ENCODE peak calls at places on chromosomes 6 and 20, in seven cellular contexts. D is psoas muscle, L is HFFc6, J is thoracic aorta, S is cardiac fibroblast, A is choroid plexus epithelial cell, X is HFF-Myc. F is an unnamed sample.

GRCh38 chr20:45890077-45890996 is 671 bp downstream of the NEURL2 start:
- DNase-seq in D (peak; percentile 90), L (peak; percentile 46), J (peak; percentile 63), S (peak; percentile 76), A (peak; percentile 91), X (no peak), F (peak; percentile 56)

GRCh38 chr6:1136415-1136774 is 175.5 kb upstream of the FOXQ1 start:
- DNase-seq in D (no peak), L (peak; percentile 72), J (no peak), S (no peak), A (peak; percentile 77), X (no peak), F (no peak)

GRCh38 chr6:25302156-25302555 is 23.0 kb downstream of the CARMIL1 start:
- DNase-seq in D (no peak), L (no peak), J (no peak), S (no peak), A (no peak), X (no peak), F (no peak)

GRCh38 chr6:169800116-169800667 is 48.8 kb downstream of the ERMARD start:
- DNase-seq in D (no peak), L (no peak), J (no peak), S (no peak), A (peak; percentile 27), X (no peak), F (no peak)

GRCh38 chr6:64224819-64225218 is 589.2 kb downstream of the PHF3 start:
- DNase-seq in D (peak; percentile 53), L (no peak), J (no peak), S (peak; percentile 74), A (peak; percentile 83), X (no peak), F (no peak)

GRCh38 chr20:12970372-12970821 is 38.4 kb upstream of the SPTLC3 start:
- DNase-seq in D (no peak), L (no peak), J (no peak), S (peak; percentile 71), A (peak; percentile 80), X (peak; percentile 5), F (no peak)

GRCh38 chr6:74479420-74479819 is 726.4 kb downstream of the COL12A1 start:
- DNase-seq in D (no peak), L (no peak), J (no peak), S (no peak), A (no peak), X (no peak), F (no peak)

GRCh38 chr20:21103582-21104465 is 2.3 kb downstream of the LINC00237 start:
- DNase-seq in D (no peak), L (no peak), J (no peak), S (no peak), A (no peak), X (no peak), F (no peak)

GRCh38 chr6:52104979-52105378 is 17.6 kb upstream of the PKHD1 start:
- DNase-seq in D (no peak), L (no peak), J (no peak), S (no peak), A (no peak), X (no peak), F (no peak)

GRCh38 chr6:68087399-68088133 is 547.5 kb upstream of the ADGRB3 start:
- DNase-seq in D (no peak), L (no peak), J (no peak), S (peak; percentile 68), A (peak; percentile 76), X (no peak), F (no peak)

GRCh38 chr6:112475083-112475482 is 128.0 kb downstream of the RFPL4B start:
- DNase-seq in D (no peak), L (peak; percentile 73), J (no peak), S (peak; percentile 80), A (peak; percentile 18), X (no peak), F (no peak)

GRCh38 chr6:35213824-35214756 is at the start of gene SCUBE3:
- DNase-seq in D (no peak), L (peak; percentile 19), J (no peak), S (peak; percentile 51), A (peak; percentile 44), X (no peak), F (no peak)

GRCh38 chr6:34205466-34205865 is 31.2 kb upstream of the HMGA1 start:
- DNase-seq in D (peak; percentile 5), L (no peak), J (no peak), S (peak; percentile 26), A (no peak), X (no peak), F (no peak)

GRCh38 chr6:158222066-158222465 is 53.9 kb downstream of the GTF2H5 start:
- DNase-seq in D (no peak), L (no peak), J (no peak), S (no peak), A (peak; percentile 31), X (no peak), F (no peak)

GRCh38 chr20:44916586-44916985 is 6.7 kb downstream of the PABPC1L start:
- DNase-seq in D (no peak), L (no peak), J (no peak), S (no peak), A (no peak), X (no peak), F (no peak)

GRCh38 chr20:56163806-56164205 is 84.7 kb upstream of the MC3R start:
- DNase-seq in D (no peak), L (no peak), J (no peak), S (no peak), A (no peak), X (no peak), F (no peak)

GRCh38 chr20:59153832-59154231 is 9.8 kb upstream of the ZNF831 start:
- DNase-seq in D (no peak), L (no peak), J (no peak), S (no peak), A (no peak), X (no peak), F (no peak)

GRCh38 chr20:60516442-60516841 is 558.2 kb downstream of the CDH26 start:
- DNase-seq in D (no peak), L (no peak), J (no peak), S (no peak), A (no peak), X (no peak), F (no peak)

DNA sequence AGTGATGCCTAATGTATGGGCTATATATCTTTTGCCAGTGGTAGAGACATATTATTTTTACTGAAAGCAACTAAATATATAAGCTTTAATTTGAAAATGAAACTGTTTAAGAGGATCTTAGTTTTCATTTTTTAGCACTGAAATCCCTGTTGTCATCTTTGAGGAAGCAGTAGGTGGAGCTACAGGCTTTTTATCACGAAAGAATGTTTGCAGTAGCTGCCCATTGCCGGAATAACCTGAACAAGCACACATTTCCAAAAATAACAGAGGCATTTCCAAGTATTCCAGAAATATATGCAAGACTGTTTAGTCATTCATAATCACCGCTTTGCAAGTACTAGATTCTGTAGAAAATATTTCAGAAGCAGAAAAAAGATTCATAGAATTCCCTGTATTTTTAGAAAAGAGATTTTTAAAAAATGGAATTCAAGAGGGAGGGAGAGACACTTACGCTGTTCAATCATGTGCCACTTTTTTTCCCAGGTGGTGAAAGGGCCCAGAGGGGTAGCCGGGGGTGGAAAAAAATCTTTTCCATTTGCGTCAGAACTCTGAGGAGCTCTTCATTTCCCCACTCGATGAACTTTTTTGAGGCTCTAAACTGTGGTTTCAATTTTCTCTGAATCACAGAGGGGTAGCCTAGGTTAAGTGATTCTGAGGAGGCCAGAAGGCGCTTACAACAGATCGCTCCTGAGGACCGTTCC is 142.5 kb upstream of the FERMT1 start:
- DNase-seq in D (no peak), L (peak; percentile 5), J (no peak), S (peak; percentile 91), A (peak; percentile 93), X (peak; percentile 36), F (no peak)
- TF ChIP-seq CTCF in D (peak; percentile 9), L (no peak), J (peak; percentile 26), S (peak; percentile 46), A (peak; percentile 71), X (peak; percentile 45), F (no peak)

GRCh38 chr6:160367798-160368547 is 19.8 kb downstream of the SLC22A3 start:
- DNase-seq in D (no peak), L (no peak), J (no peak), S (no peak), A (no peak), X (no peak), F (no peak)

GRCh38 chr6:160362556-160362955 is 14.4 kb downstream of the SLC22A3 start:
- DNase-seq in D (no peak), L (no peak), J (no peak), S (no peak), A (no peak), X (no peak), F (no peak)

GRCh38 chr6:160360955-160361354 is 12.8 kb downstream of the SLC22A3 start:
- DNase-seq in D (no peak), L (no peak), J (no peak), S (no peak), A (no peak), X (no peak), F (no peak)

GRCh38 chr6:160365117-160365516 is 16.9 kb downstream of the SLC22A3 start:
- DNase-seq in D (no peak), L (no peak), J (no peak), S (no peak), A (no peak), X (no peak), F (no peak)

DNA sequence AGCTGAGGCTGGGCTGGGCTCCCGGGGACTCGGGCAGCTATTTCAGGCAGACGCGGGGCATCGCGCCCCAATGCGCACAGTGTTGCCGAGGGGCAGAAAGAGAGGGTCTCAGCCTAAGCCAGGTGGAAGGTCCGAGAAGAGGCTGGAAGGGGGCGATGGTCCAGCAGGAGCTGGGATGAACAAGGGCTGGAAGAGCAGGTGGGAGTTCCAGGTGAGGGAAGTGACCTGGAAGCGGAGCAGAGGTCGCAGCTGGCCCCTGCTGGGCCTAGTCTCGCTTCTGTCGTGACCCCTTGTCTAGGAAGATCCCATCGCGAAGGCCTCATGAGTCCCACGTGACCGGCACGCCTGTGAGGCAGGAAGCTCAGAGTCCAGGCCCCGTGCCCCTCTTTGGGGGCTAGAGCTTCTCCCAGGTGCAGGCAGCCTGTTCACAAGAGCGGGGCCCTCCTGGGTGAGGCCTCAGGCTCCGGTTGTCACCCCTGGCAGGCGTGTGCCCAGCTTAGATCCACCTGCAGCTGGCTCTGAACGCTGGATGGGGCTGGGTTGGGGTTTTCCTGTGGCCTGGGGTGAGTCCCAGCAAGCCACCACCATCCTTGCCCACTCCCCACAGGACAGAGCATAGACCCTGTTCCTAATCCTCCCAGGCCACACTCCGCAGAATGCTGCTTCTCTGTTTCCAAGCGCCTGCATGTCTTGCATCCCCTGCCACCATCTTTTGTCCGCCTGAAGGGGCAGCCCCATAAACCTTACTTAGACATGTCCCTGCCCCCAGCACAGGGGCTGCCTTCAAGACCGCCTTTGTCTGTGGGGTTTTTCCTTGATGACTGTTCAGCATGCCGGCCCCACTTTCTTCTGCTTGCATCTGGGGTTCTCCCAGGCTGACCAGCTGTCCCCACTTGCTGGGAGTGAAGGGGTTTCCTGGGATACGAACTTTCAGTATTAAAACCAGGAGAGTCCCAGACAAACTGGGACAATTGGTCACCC is 15.1 kb downstream of the SLC22A3 start:
- DNase-seq in D (no peak), L (no peak), J (no peak), S (no peak), A (no peak), X (no peak), F (no peak)
- TF ChIP-seq CTCF in D (no peak), L (no peak), J (no peak), S (no peak), A (no peak), X (no peak), F (no peak)

GRCh38 chr6:42159431-42160024 is 13.6 kb upstream of the GUCA1A start:
- DNase-seq in D (no peak), L (no peak), J (no peak), S (no peak), A (no peak), X (no peak), F (no peak)
- TF ChIP-seq CTCF in D (no peak), L (no peak), J (no peak), S (no peak), A (no peak), X (no peak), F (no peak)

GRCh38 chr20:2132461-2132901 is 30.9 kb downstream of the STK35 start:
- DNase-seq in D (no peak), L (no peak), J (no peak), S (no peak), A (no peak), X (no peak), F (no peak)
- TF ChIP-seq CTCF in D (no peak), L (no peak), J (no peak), S (no peak), A (no peak), X (no peak), F (no peak)